ENCODE peak calls at places on chromosomes 1 and 21, in four cellular contexts. One of them, this sample, is unnamed.
A peak's percentile ranks its signal among the peaks of the same experiment; 100 is the strongest.

GRCh38 chr1:27832762-27833161 is 2.2 kb downstream of the PPP1R8 start:
- DNase-seq in cardiac fibroblast: peak; percentile 43
- DNase-seq in AG10803: peak; percentile 61
- DNase-seq in GM13977: no peak
- DNase-seq in this sample: no peak

GRCh38 chr1:12407050-12407961 is 177.5 kb downstream of the VPS13D start:
- DNase-seq in cardiac fibroblast: peak; percentile 69
- DNase-seq in AG10803: peak; percentile 80
- DNase-seq in GM13977: peak; percentile 21
- DNase-seq in this sample: peak; percentile 18

GRCh38 chr1:186183219-186183618 is 191.8 kb downstream of the TPR start:
- DNase-seq in cardiac fibroblast: peak; percentile 60
- DNase-seq in AG10803: peak; percentile 84
- DNase-seq in GM13977: no peak
- DNase-seq in this sample: no peak

GRCh38 chr1:107687846-107688753 is 276.9 kb downstream of the VAV3 start:
- DNase-seq in cardiac fibroblast: no peak
- DNase-seq in AG10803: no peak
- DNase-seq in GM13977: no peak
- DNase-seq in this sample: no peak

GRCh38 chr1:1600861-1601563 is 1.1 kb upstream of the FNDC10 start:
- DNase-seq in cardiac fibroblast: no peak
- DNase-seq in AG10803: no peak
- DNase-seq in GM13977: no peak
- DNase-seq in this sample: peak; percentile 24

GRCh38 chr1:54220004-54220811 is 20.2 kb downstream of the MRPL37 start:
- DNase-seq in cardiac fibroblast: peak; percentile 74
- DNase-seq in AG10803: peak; percentile 58
- DNase-seq in GM13977: no peak
- DNase-seq in this sample: no peak

GRCh38 chr1:11045428-11046269 is 1.4 kb downstream of the MASP2 start:
- DNase-seq in cardiac fibroblast: no peak
- DNase-seq in AG10803: no peak
- DNase-seq in GM13977: no peak
- DNase-seq in this sample: no peak

GRCh38 chr1:234093741-234094140 is 189.3 kb downstream of the SLC35F3 start:
- DNase-seq in cardiac fibroblast: no peak
- DNase-seq in AG10803: no peak
- DNase-seq in GM13977: no peak
- DNase-seq in this sample: no peak

GRCh38 chr1:190172636-190173410 is 304.8 kb downstream of the BRINP3 start:
- DNase-seq in cardiac fibroblast: peak; percentile 73
- DNase-seq in AG10803: no peak
- DNase-seq in GM13977: no peak
- DNase-seq in this sample: no peak

GRCh38 chr1:154157520-154158306 is 2.8 kb upstream of the NUP210L start:
- DNase-seq in cardiac fibroblast: peak; percentile 68
- DNase-seq in AG10803: no peak
- DNase-seq in GM13977: peak; percentile 81
- DNase-seq in this sample: peak; percentile 77

GRCh38 chr1:94105957-94106529 is 14.9 kb downstream of the ABCA4 start:
- DNase-seq in cardiac fibroblast: no peak
- DNase-seq in AG10803: no peak
- DNase-seq in GM13977: no peak
- DNase-seq in this sample: no peak

GRCh38 chr1:110438883-110439282 is 12.1 kb upstream of the PROK1 start:
- DNase-seq in cardiac fibroblast: no peak
- DNase-seq in AG10803: no peak
- DNase-seq in GM13977: no peak
- DNase-seq in this sample: no peak

GRCh38 chr1:199310701-199311100 is 671.9 kb downstream of the PTPRC start:
- DNase-seq in cardiac fibroblast: no peak
- DNase-seq in AG10803: no peak
- DNase-seq in GM13977: no peak
- DNase-seq in this sample: no peak

GRCh38 chr21:29730281-29730680 is 209.5 kb downstream of the GRIK1 start:
- DNase-seq in cardiac fibroblast: no peak
- DNase-seq in AG10803: no peak
- DNase-seq in GM13977: no peak
- DNase-seq in this sample: no peak

GRCh38 chr1:19436716-19437476 is 48.4 kb downstream of the CAPZB start:
- DNase-seq in cardiac fibroblast: peak; percentile 77
- DNase-seq in AG10803: no peak
- DNase-seq in GM13977: no peak
- DNase-seq in this sample: no peak

GRCh38 chr1:45198185-45198584 is 8.2 kb downstream of the ZSWIM5 start:
- DNase-seq in cardiac fibroblast: no peak
- DNase-seq in AG10803: no peak
- DNase-seq in GM13977: no peak
- DNase-seq in this sample: no peak

GRCh38 chr1:2968471-2968881 is 52.8 kb upstream of the ACTRT2 start:
- DNase-seq in cardiac fibroblast: no peak
- DNase-seq in AG10803: no peak
- DNase-seq in GM13977: no peak
- DNase-seq in this sample: no peak

GRCh38 chr21:38386967-38387366 is 111.3 kb downstream of the ERG start:
- DNase-seq in cardiac fibroblast: no peak
- DNase-seq in AG10803: no peak
- DNase-seq in GM13977: no peak
- DNase-seq in this sample: no peak

DNA sequence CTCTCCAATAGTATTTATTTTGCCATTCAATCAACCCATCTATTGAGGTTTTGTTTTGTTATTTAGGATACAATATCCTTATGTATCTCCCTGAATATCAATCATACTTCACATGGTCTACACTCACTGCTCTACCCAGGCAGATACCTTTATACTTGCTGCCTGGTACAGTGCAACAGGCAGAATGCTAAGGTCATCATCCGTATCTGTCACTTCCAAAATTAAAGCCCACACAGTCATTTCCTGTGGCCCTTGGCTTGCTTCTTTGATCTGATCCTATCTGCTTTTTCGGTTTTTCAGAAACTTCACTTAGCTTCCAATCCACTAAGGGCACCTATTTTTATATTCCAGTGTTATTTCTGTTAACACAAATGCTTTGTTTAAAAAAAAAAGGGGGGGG is 22.3 kb upstream of the ZZZ3 start:
- DNase-seq in cardiac fibroblast: no peak
- DNase-seq in AG10803: no peak
- DNase-seq in GM13977: no peak
- DNase-seq in this sample: no peak
- TF ChIP-seq CTCF in cardiac fibroblast: no peak
- TF ChIP-seq CTCF in AG10803: no peak
- TF ChIP-seq CTCF in GM13977: no peak
- TF ChIP-seq CTCF in this sample: no peak

DNA sequence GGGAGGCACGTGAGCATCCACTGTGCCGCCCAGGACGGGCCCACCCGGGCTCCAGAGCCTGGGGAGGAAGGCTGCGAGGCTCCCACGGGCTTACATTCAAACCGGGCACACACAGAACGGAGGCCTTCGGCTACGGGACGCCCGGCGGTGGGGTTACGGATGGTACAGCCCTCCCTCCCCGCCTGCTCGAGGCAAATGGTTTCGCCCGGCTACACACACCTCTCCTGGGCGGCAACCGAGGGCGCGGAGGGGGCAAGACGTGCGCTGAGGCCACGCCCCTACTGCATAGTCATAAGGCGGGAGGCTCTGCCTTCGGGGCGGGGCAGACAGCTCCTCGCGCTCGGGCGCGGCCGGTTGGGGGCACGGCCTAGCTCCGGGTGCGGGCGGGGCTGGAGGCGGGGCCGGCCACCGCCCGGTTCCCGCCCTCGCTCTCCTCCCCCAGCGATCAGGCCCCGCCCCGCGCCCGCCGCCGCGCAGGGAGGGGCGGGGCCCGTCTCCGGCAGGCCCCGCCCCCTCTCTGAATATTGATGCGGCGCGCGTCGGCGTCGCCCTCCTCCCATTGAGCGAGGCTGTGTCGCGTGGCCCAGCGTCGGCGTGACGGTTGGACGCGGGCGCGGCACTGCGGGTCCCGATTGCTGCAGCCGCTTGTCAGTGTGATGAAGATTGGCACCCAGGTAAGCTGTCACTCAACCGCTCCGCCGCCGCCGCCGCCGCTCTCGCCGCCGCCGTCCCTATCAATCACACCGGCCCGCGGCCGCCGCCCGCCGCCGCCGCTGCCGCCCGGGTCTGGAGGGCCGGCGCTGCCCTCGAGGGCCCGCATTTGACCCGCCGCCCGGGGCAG is at the start of gene PKNOX1:
- DNase-seq in cardiac fibroblast: peak; percentile 100
- DNase-seq in AG10803: peak; percentile 99
- DNase-seq in GM13977: peak; percentile 100
- DNase-seq in this sample: peak; percentile 99
- TF ChIP-seq CTCF in cardiac fibroblast: no peak
- TF ChIP-seq CTCF in AG10803: no peak
- TF ChIP-seq CTCF in GM13977: no peak
- TF ChIP-seq CTCF in this sample: no peak

GRCh38 chr1:117623141-117623540 is 17.3 kb downstream of the TENT5C start:
- DNase-seq in cardiac fibroblast: no peak
- DNase-seq in AG10803: no peak
- DNase-seq in GM13977: no peak
- DNase-seq in this sample: no peak

GRCh38 chr1:117620440-117620839 is 14.6 kb downstream of the TENT5C start:
- DNase-seq in cardiac fibroblast: no peak
- DNase-seq in AG10803: no peak
- DNase-seq in GM13977: no peak
- DNase-seq in this sample: no peak

GRCh38 chr1:117623698-117624097 is 17.9 kb downstream of the TENT5C start:
- DNase-seq in cardiac fibroblast: no peak
- DNase-seq in AG10803: no peak
- DNase-seq in GM13977: no peak
- DNase-seq in this sample: no peak

GRCh38 chr1:117621316-117621715 is 15.5 kb downstream of the TENT5C start:
- DNase-seq in cardiac fibroblast: no peak
- DNase-seq in AG10803: no peak
- DNase-seq in GM13977: no peak
- DNase-seq in this sample: no peak

GRCh38 chr1:117622726-117623125 is 16.9 kb downstream of the TENT5C start:
- DNase-seq in cardiac fibroblast: no peak
- DNase-seq in AG10803: no peak
- DNase-seq in GM13977: no peak
- DNase-seq in this sample: no peak
- TF ChIP-seq CTCF in cardiac fibroblast: no peak
- TF ChIP-seq CTCF in AG10803: peak; percentile 32
- TF ChIP-seq CTCF in GM13977: no peak
- TF ChIP-seq CTCF in this sample: no peak

DNA sequence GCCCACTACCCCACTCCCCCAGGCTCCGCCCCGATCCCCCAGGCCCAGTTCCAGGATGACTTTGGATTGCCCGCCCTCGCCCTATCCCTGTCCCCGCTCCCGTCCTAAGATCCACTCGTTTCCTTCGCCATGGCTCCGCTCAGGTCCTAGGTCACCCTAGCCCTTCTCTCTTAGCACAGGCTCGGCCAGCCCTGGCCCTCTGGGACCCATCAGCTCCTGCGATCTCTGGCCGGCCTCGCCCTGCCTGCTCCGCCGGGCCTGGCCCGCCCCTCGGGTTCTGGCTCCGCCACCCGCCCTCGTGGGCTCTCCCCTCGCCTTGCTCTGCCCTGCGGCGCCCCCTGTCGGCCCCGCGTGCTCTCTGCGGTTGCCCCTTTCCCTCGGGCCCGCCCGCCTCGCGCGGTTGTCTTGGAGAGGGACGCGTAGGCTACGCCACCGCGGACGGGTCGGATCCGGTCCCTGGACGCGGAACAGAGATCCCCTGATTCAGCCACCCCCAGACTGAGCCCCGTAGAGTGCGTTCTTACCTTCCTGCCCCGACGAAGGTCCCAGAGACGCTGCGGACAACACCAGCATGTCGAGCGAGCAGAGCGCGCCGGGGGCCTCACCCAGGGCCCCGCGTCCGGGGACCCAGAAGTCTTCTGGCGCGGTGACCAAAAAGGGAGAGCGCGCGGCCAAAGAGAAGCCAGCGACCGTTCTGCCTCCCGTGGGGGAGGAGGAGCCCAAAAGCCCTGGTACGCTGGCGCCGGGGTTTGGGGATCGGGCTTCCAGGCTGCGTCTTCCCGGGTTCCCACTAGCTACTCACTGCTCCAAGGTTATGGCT is at the start of gene LRRC71:
- DNase-seq in cardiac fibroblast: peak; percentile 84
- DNase-seq in AG10803: peak; percentile 69
- DNase-seq in GM13977: peak; percentile 81
- DNase-seq in this sample: peak; percentile 76
- TF ChIP-seq CTCF in cardiac fibroblast: peak; percentile 76
- TF ChIP-seq CTCF in AG10803: peak; percentile 63
- TF ChIP-seq CTCF in GM13977: peak; percentile 57
- TF ChIP-seq CTCF in this sample: peak; percentile 52

GRCh38 chr1:26574018-26574417 is 44.5 kb downstream of the RPS6KA1 start:
- DNase-seq in cardiac fibroblast: no peak
- DNase-seq in AG10803: no peak
- DNase-seq in GM13977: no peak
- DNase-seq in this sample: no peak
- TF ChIP-seq CTCF in cardiac fibroblast: no peak
- TF ChIP-seq CTCF in AG10803: no peak
- TF ChIP-seq CTCF in GM13977: no peak
- TF ChIP-seq CTCF in this sample: no peak

GRCh38 chr1:68322096-68322495 is 89.8 kb upstream of the WLS start:
- DNase-seq in cardiac fibroblast: no peak
- DNase-seq in AG10803: no peak
- DNase-seq in GM13977: no peak
- DNase-seq in this sample: no peak
- TF ChIP-seq CTCF in cardiac fibroblast: no peak
- TF ChIP-seq CTCF in AG10803: no peak
- TF ChIP-seq CTCF in GM13977: no peak
- TF ChIP-seq CTCF in this sample: no peak

GRCh38 chr1:58816072-58816746 is 32.4 kb upstream of the JUN start:
- DNase-seq in cardiac fibroblast: peak; percentile 92
- DNase-seq in AG10803: peak; percentile 87
- DNase-seq in GM13977: peak; percentile 95
- DNase-seq in this sample: peak; percentile 93
- TF ChIP-seq CTCF in cardiac fibroblast: peak; percentile 1
- TF ChIP-seq CTCF in AG10803: peak; percentile 6
- TF ChIP-seq CTCF in GM13977: peak; percentile 41
- TF ChIP-seq CTCF in this sample: no peak

DNA sequence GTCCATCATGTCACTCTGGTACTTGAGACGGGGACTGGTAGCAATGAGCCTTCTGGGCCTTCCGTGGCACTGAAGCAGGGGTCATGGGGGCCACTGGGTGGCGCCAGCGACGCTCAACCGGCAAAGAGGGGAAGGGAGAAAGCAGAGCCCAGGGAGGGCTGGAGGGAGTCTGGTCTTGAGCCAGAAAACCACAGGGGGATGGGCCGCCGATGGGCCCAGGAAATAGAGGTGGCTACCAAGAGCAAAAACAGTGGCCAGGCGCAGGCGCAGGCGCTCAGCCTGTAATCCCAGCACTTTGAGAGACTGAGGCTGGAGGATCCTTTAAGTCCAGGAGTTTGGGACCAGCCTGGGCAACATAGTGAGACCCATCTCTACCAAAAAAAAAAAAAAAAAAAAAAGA is 21.8 kb downstream of the EXOC8 start:
- DNase-seq in cardiac fibroblast: peak; percentile 48
- DNase-seq in AG10803: peak; percentile 19
- DNase-seq in GM13977: peak; percentile 57
- DNase-seq in this sample: peak; percentile 66
- TF ChIP-seq CTCF in cardiac fibroblast: peak; percentile 65
- TF ChIP-seq CTCF in AG10803: peak; percentile 52
- TF ChIP-seq CTCF in GM13977: peak; percentile 91
- TF ChIP-seq CTCF in this sample: peak; percentile 77

This sample was measured in GM20000.